ENCODE peak calls at places on chromosomes 13 and 19, in nine cellular contexts. One of them, this sample, is unnamed.

GRCh38 chr13:98536729-98537128 is 40.2 kb downstream of the STK24 start:
- DNase-seq in transverse colon: no peak
- DNase-seq in ovary: no peak
- DNase-seq in breast epithelium: no peak
- DNase-seq in HCT116: no peak
- DNase-seq in endothelial cell of umbilical vein: no peak
- DNase-seq in adrenal gland: no peak
- DNase-seq in tibial nerve: no peak
- DNase-seq in uterus: no peak
- DNase-seq in this sample: no peak

GRCh38 chr13:112748947-112749346 is 59.1 kb downstream of the ATP11A start:
- DNase-seq in transverse colon: no peak
- DNase-seq in ovary: peak
- DNase-seq in breast epithelium: no peak
- DNase-seq in HCT116: no peak
- DNase-seq in endothelial cell of umbilical vein: no peak
- DNase-seq in adrenal gland: peak
- DNase-seq in tibial nerve: no peak
- DNase-seq in uterus: peak
- DNase-seq in this sample: no peak

GRCh38 chr13:73492811-73493210 is 434.0 kb downstream of the KLF5 start:
- DNase-seq in transverse colon: no peak
- DNase-seq in ovary: no peak
- DNase-seq in breast epithelium: no peak
- DNase-seq in HCT116: no peak
- DNase-seq in endothelial cell of umbilical vein: no peak
- DNase-seq in adrenal gland: no peak
- DNase-seq in tibial nerve: no peak
- DNase-seq in uterus: no peak
- DNase-seq in this sample: no peak

GRCh38 chr13:98313023-98313937 is 136.2 kb upstream of the RNF113B start:
- DNase-seq in transverse colon: no peak
- DNase-seq in ovary: no peak
- DNase-seq in breast epithelium: no peak
- DNase-seq in HCT116: no peak
- DNase-seq in endothelial cell of umbilical vein: no peak
- DNase-seq in adrenal gland: no peak
- DNase-seq in tibial nerve: no peak
- DNase-seq in uterus: no peak
- DNase-seq in this sample: no peak

GRCh38 chr13:93180376-93180966 is 46.1 kb upstream of the GPC6 start:
- DNase-seq in transverse colon: no peak
- DNase-seq in ovary: no peak
- DNase-seq in breast epithelium: no peak
- DNase-seq in HCT116: no peak
- DNase-seq in endothelial cell of umbilical vein: no peak
- DNase-seq in adrenal gland: no peak
- DNase-seq in tibial nerve: no peak
- DNase-seq in uterus: no peak
- DNase-seq in this sample: no peak

GRCh38 chr13:20165417-20166257 is 4.8 kb upstream of the GJA3 start:
- DNase-seq in transverse colon: no peak
- DNase-seq in ovary: no peak
- DNase-seq in breast epithelium: no peak
- DNase-seq in HCT116: no peak
- DNase-seq in endothelial cell of umbilical vein: no peak
- DNase-seq in adrenal gland: no peak
- DNase-seq in tibial nerve: no peak
- DNase-seq in uterus: no peak
- DNase-seq in this sample: no peak

GRCh38 chr19:37332839-37333238 is 38.1 kb upstream of the ZNF527 start:
- DNase-seq in transverse colon: no peak
- DNase-seq in ovary: no peak
- DNase-seq in breast epithelium: no peak
- DNase-seq in HCT116: no peak
- DNase-seq in endothelial cell of umbilical vein: no peak
- DNase-seq in adrenal gland: no peak
- DNase-seq in tibial nerve: no peak
- DNase-seq in uterus: no peak
- DNase-seq in this sample: no peak

GRCh38 chr13:39415403-39415802 is 187.6 kb downstream of the LHFPL6 start:
- DNase-seq in transverse colon: no peak
- DNase-seq in ovary: peak
- DNase-seq in breast epithelium: no peak
- DNase-seq in HCT116: peak
- DNase-seq in endothelial cell of umbilical vein: peak
- DNase-seq in adrenal gland: peak
- DNase-seq in tibial nerve: no peak
- DNase-seq in uterus: peak
- DNase-seq in this sample: no peak

GRCh38 chr13:110396913-110397379 is 89.9 kb downstream of the COL4A2 start:
- DNase-seq in transverse colon: peak
- DNase-seq in ovary: peak
- DNase-seq in breast epithelium: no peak
- DNase-seq in HCT116: no peak
- DNase-seq in endothelial cell of umbilical vein: no peak
- DNase-seq in adrenal gland: peak
- DNase-seq in tibial nerve: peak
- DNase-seq in uterus: peak
- DNase-seq in this sample: peak

DNA sequence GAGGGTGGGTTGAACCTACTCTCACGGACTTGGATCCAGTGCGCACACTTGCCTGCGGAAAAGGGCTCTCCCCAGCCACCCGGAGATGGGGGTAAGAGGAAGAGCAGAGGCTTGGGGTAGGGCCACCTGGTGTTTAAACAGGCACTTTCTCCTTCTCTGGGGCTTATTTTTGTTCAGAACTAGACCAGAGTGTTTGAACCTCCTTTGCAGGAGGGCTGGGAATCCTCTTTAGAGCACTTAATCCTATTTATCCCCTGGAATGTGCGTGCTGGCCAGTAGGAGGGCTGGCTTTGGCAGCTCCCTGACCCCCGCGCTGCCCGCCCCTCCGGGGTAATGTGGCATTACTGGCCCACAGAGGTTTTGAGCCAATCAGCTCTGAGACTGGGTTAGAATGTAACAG is 2.0 kb downstream of the RGS9BP start:
- DNase-seq in transverse colon: no peak
- DNase-seq in ovary: no peak
- DNase-seq in breast epithelium: no peak
- DNase-seq in HCT116: no peak
- DNase-seq in endothelial cell of umbilical vein: no peak
- DNase-seq in adrenal gland: no peak
- DNase-seq in tibial nerve: no peak
- DNase-seq in uterus: no peak
- DNase-seq in this sample: no peak
- H3K4me3 ChIP-seq in transverse colon: no peak
- H3K4me3 ChIP-seq in ovary: no peak
- H3K4me3 ChIP-seq in breast epithelium: no peak
- H3K4me3 ChIP-seq in HCT116: no peak
- H3K4me3 ChIP-seq in endothelial cell of umbilical vein: no peak
- H3K4me3 ChIP-seq in adrenal gland: no peak
- H3K4me3 ChIP-seq in tibial nerve: no peak
- H3K4me3 ChIP-seq in uterus: no peak
- H3K4me3 ChIP-seq in this sample: no peak

DNA sequence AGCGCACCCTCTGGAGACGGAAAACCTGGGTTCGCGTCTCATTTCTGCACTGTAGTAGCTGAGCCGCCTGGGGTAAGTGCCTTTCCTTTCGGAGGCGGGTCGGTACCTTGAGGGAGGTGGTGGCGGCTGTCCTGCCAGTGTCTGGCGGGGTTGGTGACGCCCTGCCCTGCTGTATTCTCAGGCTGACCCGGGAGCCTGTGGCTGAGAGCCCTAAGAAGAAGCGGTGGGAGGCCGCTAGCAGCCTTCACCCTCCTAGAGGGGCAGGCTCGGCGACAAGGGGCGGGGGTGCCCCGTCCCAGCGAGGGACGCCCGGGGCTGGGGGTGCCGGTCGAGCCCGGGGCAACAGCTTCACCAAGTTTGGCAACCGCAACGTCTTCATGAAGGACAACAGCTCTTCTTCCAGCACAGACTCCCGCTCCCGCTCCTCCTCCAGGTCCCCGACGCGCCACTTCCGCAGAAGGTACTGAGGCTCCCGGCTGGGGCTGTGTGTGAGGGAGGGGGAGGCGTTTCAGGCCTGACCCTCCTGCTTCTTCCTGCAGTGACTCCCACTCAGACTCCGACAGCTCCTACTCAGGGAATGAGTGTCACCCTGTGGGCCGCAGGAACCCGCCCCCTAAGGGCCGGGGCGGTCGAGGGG is 6.9 kb downstream of the LENG8 start:
- DNase-seq in transverse colon: no peak
- DNase-seq in ovary: no peak
- DNase-seq in breast epithelium: no peak
- DNase-seq in HCT116: no peak
- DNase-seq in endothelial cell of umbilical vein: no peak
- DNase-seq in adrenal gland: no peak
- DNase-seq in tibial nerve: no peak
- DNase-seq in uterus: no peak
- DNase-seq in this sample: no peak
- H3K27ac ChIP-seq in transverse colon: no peak
- H3K27ac ChIP-seq in ovary: no peak
- H3K27ac ChIP-seq in breast epithelium: no peak
- H3K27ac ChIP-seq in HCT116: no peak
- H3K27ac ChIP-seq in endothelial cell of umbilical vein: no peak
- H3K27ac ChIP-seq in adrenal gland: no peak
- H3K27ac ChIP-seq in tibial nerve: no peak
- H3K27ac ChIP-seq in uterus: no peak
- H3K27ac ChIP-seq in this sample: no peak

GRCh38 chr19:4749870-4750269 is 26.2 kb upstream of the DPP9 start:
- DNase-seq in transverse colon: no peak
- DNase-seq in ovary: no peak
- DNase-seq in breast epithelium: no peak
- DNase-seq in HCT116: no peak
- DNase-seq in endothelial cell of umbilical vein: no peak
- DNase-seq in adrenal gland: no peak
- DNase-seq in tibial nerve: no peak
- DNase-seq in uterus: no peak
- DNase-seq in this sample: no peak
- TF ChIP-seq POLR2A in transverse colon: no peak
- TF ChIP-seq POLR2A in ovary: no peak
- TF ChIP-seq POLR2A in breast epithelium: no peak
- TF ChIP-seq POLR2A in HCT116: no peak
- TF ChIP-seq POLR2A in endothelial cell of umbilical vein: no peak
- TF ChIP-seq POLR2A in adrenal gland: no peak
- TF ChIP-seq POLR2A in tibial nerve: no peak
- TF ChIP-seq POLR2A in uterus: no peak
- TF ChIP-seq POLR2A in this sample: no peak

GRCh38 chr19:3283246-3283751 is 58.8 kb downstream of the CELF5 start:
- DNase-seq in transverse colon: no peak
- DNase-seq in ovary: no peak
- DNase-seq in breast epithelium: no peak
- DNase-seq in HCT116: no peak
- DNase-seq in endothelial cell of umbilical vein: no peak
- DNase-seq in adrenal gland: no peak
- DNase-seq in tibial nerve: no peak
- DNase-seq in uterus: no peak
- DNase-seq in this sample: no peak

GRCh38 chr19:3282564-3282963 is 58.1 kb downstream of the CELF5 start:
- DNase-seq in transverse colon: no peak
- DNase-seq in ovary: no peak
- DNase-seq in breast epithelium: no peak
- DNase-seq in HCT116: no peak
- DNase-seq in endothelial cell of umbilical vein: no peak
- DNase-seq in adrenal gland: no peak
- DNase-seq in tibial nerve: no peak
- DNase-seq in uterus: no peak
- DNase-seq in this sample: no peak

GRCh38 chr19:3285647-3286176 is 61.3 kb downstream of the CELF5 start:
- DNase-seq in transverse colon: no peak
- DNase-seq in ovary: no peak
- DNase-seq in breast epithelium: no peak
- DNase-seq in HCT116: no peak
- DNase-seq in endothelial cell of umbilical vein: no peak
- DNase-seq in adrenal gland: peak
- DNase-seq in tibial nerve: no peak
- DNase-seq in uterus: no peak
- DNase-seq in this sample: no peak

GRCh38 chr19:3284759-3285646 is 60.5 kb downstream of the CELF5 start:
- DNase-seq in transverse colon: peak
- DNase-seq in ovary: peak
- DNase-seq in breast epithelium: peak
- DNase-seq in HCT116: peak
- DNase-seq in endothelial cell of umbilical vein: peak
- DNase-seq in adrenal gland: peak
- DNase-seq in tibial nerve: no peak
- DNase-seq in uterus: peak
- DNase-seq in this sample: peak

GRCh38 chr19:3283886-3284657 is 59.6 kb downstream of the CELF5 start:
- DNase-seq in transverse colon: no peak
- DNase-seq in ovary: no peak
- DNase-seq in breast epithelium: no peak
- DNase-seq in HCT116: no peak
- DNase-seq in endothelial cell of umbilical vein: no peak
- DNase-seq in adrenal gland: no peak
- DNase-seq in tibial nerve: no peak
- DNase-seq in uterus: no peak
- DNase-seq in this sample: no peak
- H3K4me3 ChIP-seq in transverse colon: peak
- H3K4me3 ChIP-seq in ovary: no peak
- H3K4me3 ChIP-seq in breast epithelium: no peak
- H3K4me3 ChIP-seq in HCT116: peak
- H3K4me3 ChIP-seq in endothelial cell of umbilical vein: no peak
- H3K4me3 ChIP-seq in adrenal gland: no peak
- H3K4me3 ChIP-seq in tibial nerve: no peak
- H3K4me3 ChIP-seq in uterus: no peak
- H3K4me3 ChIP-seq in this sample: peak

DNA sequence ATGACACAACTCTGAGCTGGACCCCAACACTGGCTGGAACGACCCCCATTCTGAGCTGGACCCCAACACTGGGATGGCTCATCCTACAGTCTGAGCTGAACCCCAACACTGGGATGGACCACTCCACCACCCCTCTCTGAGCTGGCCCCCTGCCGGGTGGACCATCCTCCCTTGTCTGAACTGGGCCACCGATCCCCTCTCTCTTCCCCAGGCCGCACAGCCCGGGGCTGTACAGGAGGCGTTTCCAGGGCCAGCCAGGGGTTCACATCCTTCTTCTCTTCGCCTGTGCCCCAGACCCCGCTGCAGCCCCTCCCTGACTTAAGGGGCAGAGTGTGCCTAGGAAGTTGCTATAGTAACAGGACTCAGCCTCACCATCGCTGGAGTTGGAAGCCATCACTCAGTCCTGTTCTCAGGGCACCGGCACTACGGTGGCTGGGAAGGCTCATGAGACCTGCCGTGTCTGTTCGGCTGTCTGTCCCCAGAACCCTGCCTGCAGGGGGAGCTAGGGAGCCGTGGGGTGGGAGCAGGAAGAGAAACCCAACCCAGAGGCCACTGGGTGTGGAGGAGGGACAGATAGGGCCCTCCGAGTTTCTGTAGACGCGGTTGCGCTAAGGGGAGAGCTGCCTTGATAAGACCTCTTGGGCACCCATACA is 3.7 kb downstream of the PRKACA start:
- DNase-seq in transverse colon: peak
- DNase-seq in ovary: peak
- DNase-seq in breast epithelium: no peak
- DNase-seq in HCT116: peak
- DNase-seq in endothelial cell of umbilical vein: no peak
- DNase-seq in adrenal gland: no peak
- DNase-seq in tibial nerve: no peak
- DNase-seq in uterus: no peak
- DNase-seq in this sample: no peak
- H3K27ac ChIP-seq in transverse colon: peak
- H3K27ac ChIP-seq in ovary: peak
- H3K27ac ChIP-seq in breast epithelium: peak
- H3K27ac ChIP-seq in HCT116: peak
- H3K27ac ChIP-seq in endothelial cell of umbilical vein: no peak
- H3K27ac ChIP-seq in adrenal gland: peak
- H3K27ac ChIP-seq in tibial nerve: peak
- H3K27ac ChIP-seq in uterus: peak
- H3K27ac ChIP-seq in this sample: peak

GRCh38 chr13:49996166-49996915 is 501 bp upstream of the TRIM13 start:
- DNase-seq in transverse colon: peak
- DNase-seq in ovary: peak
- DNase-seq in breast epithelium: peak
- DNase-seq in HCT116: peak
- DNase-seq in endothelial cell of umbilical vein: peak
- DNase-seq in adrenal gland: peak
- DNase-seq in tibial nerve: peak
- DNase-seq in uterus: peak
- DNase-seq in this sample: peak
- TF ChIP-seq POLR2A in transverse colon: peak
- TF ChIP-seq POLR2A in ovary: peak
- TF ChIP-seq POLR2A in breast epithelium: peak
- TF ChIP-seq POLR2A in HCT116: peak
- TF ChIP-seq POLR2A in endothelial cell of umbilical vein: peak
- TF ChIP-seq POLR2A in adrenal gland: peak
- TF ChIP-seq POLR2A in tibial nerve: peak
- TF ChIP-seq POLR2A in uterus: no peak
- TF ChIP-seq POLR2A in this sample: no peak